ENCODE peak calls at places on chromosomes 5 and 9, in eight cellular contexts. R, T, O, C, J, E, Q and A are unnamed samples.

GRCh38 chr9:78685471-78685870 is 388.5 kb downstream of the PSAT1 start:
- DNase-seq in J (no peak), O (no peak), C (peak), T (no peak), E (no peak), R (no peak), Q (peak), A (no peak)

GRCh38 chr5:32642276-32643002 is 57.1 kb downstream of the SUB1 start:
- DNase-seq in J (no peak), Q (peak), O (no peak), E (no peak), T (peak), C (no peak), R (no peak), A (no peak)

GRCh38 chr9:25917593-25918426 is 239.6 kb upstream of the TUSC1 start:
- DNase-seq in T (no peak), C (no peak), Q (no peak), R (no peak), O (no peak), J (no peak), E (no peak), A (no peak)

GRCh38 chr5:115840825-115841224 is 540 bp downstream of the ATG12 start:
- DNase-seq in C (no peak), Q (no peak), E (no peak), T (no peak), J (no peak), O (no peak), R (no peak), A (no peak)

GRCh38 chr9:38016375-38017120 is 52.5 kb downstream of the SHB start:
- DNase-seq in E (no peak), J (peak), T (no peak), Q (peak), O (no peak), C (no peak), R (no peak), A (no peak)

GRCh38 chr9:129432255-129432654 is 188.6 kb downstream of the C9orf50 start:
- DNase-seq in O (no peak), R (no peak), C (no peak), T (no peak), Q (no peak), E (no peak), J (no peak), A (no peak)

GRCh38 chr9:36749461-36749860 is 176.8 kb downstream of the MELK start:
- DNase-seq in E (no peak), R (no peak), T (no peak), Q (no peak), J (no peak), C (no peak), O (no peak), A (no peak)

GRCh38 chr9:93953492-93954435 is 1.4 kb downstream of the BARX1 start:
- DNase-seq in E (no peak), Q (no peak), J (no peak), O (no peak), T (no peak), R (peak), C (no peak), A (no peak)

GRCh38 chr5:3330442-3330841 is 265.2 kb upstream of the IRX1 start:
- DNase-seq in J (no peak), R (no peak), T (no peak), E (no peak), Q (no peak), C (no peak), O (no peak), A (no peak)

GRCh38 chr9:86885232-86885631 is 62.1 kb downstream of the GAS1 start:
- DNase-seq in C (no peak), T (no peak), O (no peak), E (no peak), R (peak), Q (no peak), J (no peak), A (no peak)

GRCh38 chr5:15797116-15797515 is 297.1 kb downstream of the FBXL7 start:
- DNase-seq in Q (peak), J (no peak), E (no peak), C (no peak), O (no peak), R (no peak), T (no peak), A (no peak)

GRCh38 chr5:115607935-115608334 is 5.7 kb upstream of the TICAM2 start:
- DNase-seq in T (no peak), C (no peak), O (no peak), J (no peak), R (no peak), E (no peak), Q (no peak), A (no peak)

GRCh38 chr9:120978987-120979386 is 52.4 kb upstream of the TRAF1 start:
- DNase-seq in E (no peak), J (no peak), R (no peak), Q (no peak), O (no peak), T (no peak), C (no peak), A (no peak)

GRCh38 chr9:99235874-99236627 is 14.0 kb downstream of the SEC61B start:
- DNase-seq in C (no peak), O (no peak), E (no peak), R (no peak), Q (no peak), T (no peak), J (no peak), A (no peak)

GRCh38 chr5:132219981-132220380 is 7.7 kb downstream of the P4HA2 start:
- DNase-seq in J (no peak), T (no peak), Q (no peak), O (no peak), E (no peak), C (no peak), R (no peak), A (no peak)

GRCh38 chr5:67636091-67636490 is 439.5 kb upstream of the CD180 start:
- DNase-seq in C (no peak), E (no peak), R (no peak), Q (peak), J (no peak), T (no peak), O (no peak), A (no peak)

GRCh38 chr9:18601026-18601425 is 127.1 kb downstream of the ADAMTSL1 start:
- DNase-seq in Q (peak), O (no peak), T (no peak), E (no peak), C (no peak), J (no peak), R (no peak), A (no peak)

GRCh38 chr5:175657593-175658271 is at the start of gene HRH2:
- DNase-seq in O (peak), Q (no peak), C (peak), J (peak), R (peak), E (peak), T (no peak), A (no peak)

GRCh38 chr5:6574111-6574510 is 58.7 kb downstream of the NSUN2 start:
- DNase-seq in R (no peak), Q (no peak), C (no peak), J (no peak), E (no peak), O (no peak), T (no peak), A (no peak)

GRCh38 chr9:1202512-1203285 is 152.5 kb downstream of the DMRT2 start:
- DNase-seq in Q (no peak), T (no peak), J (no peak), R (no peak), O (no peak), E (no peak), C (no peak), A (no peak)

GRCh38 chr5:122999947-123000563 is 36.5 kb downstream of the PPIC start:
- DNase-seq in J (peak), T (peak), R (peak), O (no peak), Q (no peak), C (peak), E (no peak), A (no peak)

GRCh38 chr5:108266235-108266634 is 115.7 kb downstream of the FBXL17 start:
- DNase-seq in E (no peak), Q (peak), R (no peak), O (no peak), C (no peak), T (peak), J (peak), A (no peak)

GRCh38 chr5:35246928-35247644 is 16.8 kb upstream of the PRLR start:
- DNase-seq in T (no peak), R (no peak), Q (peak), J (peak), E (no peak), C (no peak), O (no peak), A (no peak)

GRCh38 chr5:172897691-172898512 is 61.3 kb upstream of the RPL26L1 start:
- DNase-seq in J (peak), T (no peak), E (no peak), R (no peak), Q (peak), C (no peak), O (no peak), A (no peak)

GRCh38 chr9:125427556-125427955 is 165.9 kb downstream of the GAPVD1 start:
- DNase-seq in O (no peak), R (no peak), C (no peak), J (no peak), E (no peak), Q (no peak), T (no peak), A (no peak)

GRCh38 chr9:4540425-4540824 is 50.2 kb downstream of the SLC1A1 start:
- DNase-seq in J (no peak), R (no peak), O (no peak), E (no peak), C (no peak), Q (no peak), T (no peak), A (no peak)

GRCh38 chr5:37814699-37815098 is 25.1 kb downstream of the GDNF start:
- DNase-seq in T (peak), O (no peak), R (no peak), C (no peak), Q (no peak), E (no peak), J (peak), A (peak)

GRCh38 chr9:130682490-130683121 is 11.0 kb upstream of the EXOSC2 start:
- DNase-seq in J (peak), O (peak), Q (peak), C (peak), E (no peak), R (peak), T (peak), A (no peak)

GRCh38 chr5:34929720-34930526 is 564 bp downstream of the DNAJC21 start:
- DNase-seq in T (peak), O (peak), Q (peak), E (peak), C (peak), R (peak), J (peak), A (peak)

GRCh38 chr5:83446253-83446947 is 25.1 kb upstream of the VCAN start:
- DNase-seq in O (no peak), E (no peak), J (no peak), R (no peak), C (no peak), Q (no peak), T (no peak), A (no peak)

GRCh38 chr9:114366334-114367128 is 21.3 kb downstream of the AKNA start:
- DNase-seq in E (no peak), C (no peak), T (peak), J (peak), R (no peak), O (no peak), Q (peak), A (no peak)